ENCODE peak calls at places on chromosome 2, in four cellular contexts. P, X, Q and U are unnamed samples.

GRCh38 chr2:226362991-226363390 is 436.6 kb downstream of the IRS1 start:
- DNase-seq in P (no peak), X (no peak), Q (no peak), U (peak)

GRCh38 chr2:169069341-169069740 is at the start of gene DHRS9:
- DNase-seq in P (peak), X (no peak), Q (no peak), U (peak)

GRCh38 chr2:211744379-211744778 is 794.2 kb downstream of the ERBB4 start:
- DNase-seq in P (no peak), X (no peak), Q (no peak), U (no peak)

GRCh38 chr2:106147159-106147558 is 46.9 kb downstream of the UXS1 start:
- DNase-seq in P (no peak), X (no peak), Q (no peak), U (peak)

GRCh38 chr2:113685471-113685870 is 58.4 kb downstream of the RABL2A start:
- DNase-seq in P (no peak), X (no peak), Q (no peak), U (no peak)

GRCh38 chr2:229387815-229388214 is 116.7 kb upstream of the PID1 start:
- DNase-seq in P (no peak), X (no peak), Q (no peak), U (no peak)

GRCh38 chr2:105747997-105748396 is 3.3 kb downstream of the NCK2 start:
- DNase-seq in P (no peak), X (no peak), Q (no peak), U (no peak)

GRCh38 chr2:151071382-151071781 is 190.3 kb downstream of the RBM43 start:
- DNase-seq in P (no peak), X (no peak), Q (no peak), U (peak)

GRCh38 chr2:64143154-64144056 is 815 bp downstream of the PELI1 start:
- DNase-seq in P (peak), X (no peak), Q (peak), U (peak)

GRCh38 chr2:85913854-85914524 is 25.2 kb upstream of the ST3GAL5 start:
- DNase-seq in P (no peak), X (no peak), Q (no peak), U (no peak)

GRCh38 chr2:140178224-140178623 is 1398.0 kb upstream of the NXPH2 start:
- DNase-seq in P (no peak), X (no peak), Q (no peak), U (peak)

GRCh38 chr2:239263937-239264837 is 136.6 kb downstream of the HDAC4 start:
- DNase-seq in P (no peak), X (no peak), Q (peak), U (no peak)

GRCh38 chr2:222884765-222885424 is 24.1 kb downstream of the ACSL3 start:
- DNase-seq in P (no peak), X (no peak), Q (no peak), U (no peak)

GRCh38 chr2:140747665-140748064 is 1383.2 kb downstream of the LRP1B start:
- DNase-seq in P (no peak), X (no peak), Q (no peak), U (no peak)

GRCh38 chr2:201707753-201708152 is 9.3 kb upstream of the MPP4 start:
- DNase-seq in P (no peak), X (no peak), Q (no peak), U (peak)

GRCh38 chr2:95525294-95526035 is 40.9 kb upstream of the TRIM43B start:
- DNase-seq in P (no peak), X (peak), Q (no peak), U (no peak)

GRCh38 chr2:80454628-80455027 is 150.1 kb upstream of the LRRTM1 start:
- DNase-seq in P (no peak), X (no peak), Q (no peak), U (no peak)

GRCh38 chr2:66515743-66516142 is 80.8 kb downstream of the MEIS1 start:
- DNase-seq in P (no peak), X (no peak), Q (no peak), U (no peak)

GRCh38 chr2:37832590-37833197 is 92.4 kb upstream of the RMDN2 start:
- DNase-seq in P (peak), X (peak), Q (peak), U (peak)

GRCh38 chr2:1248187-1248586 is 165.1 kb upstream of the TPO start:
- DNase-seq in P (no peak), X (no peak), Q (no peak), U (no peak)

GRCh38 chr2:171579481-171579880 is 57.2 kb downstream of the CYBRD1 start:
- DNase-seq in P (peak), X (no peak), Q (no peak), U (no peak)

GRCh38 chr2:207225773-207226172 is 60.0 kb upstream of the KLF7 start:
- DNase-seq in P (no peak), X (no peak), Q (no peak), U (no peak)

GRCh38 chr2:47867205-47867604 is 39.1 kb downstream of the FBXO11 start:
- DNase-seq in P (peak), X (peak), Q (no peak), U (peak)

GRCh38 chr2:96701636-96702035 is 38.2 kb downstream of the LMAN2L start:
- DNase-seq in P (no peak), X (no peak), Q (no peak), U (no peak)

GRCh38 chr2:102690012-102690411 is 70.7 kb downstream of the SLC9A2 start:
- DNase-seq in P (no peak), X (no peak), Q (no peak), U (no peak)

GRCh38 chr2:208135794-208136369 is 6.3 kb upstream of the CRYGC start:
- DNase-seq in P (no peak), X (no peak), Q (no peak), U (no peak)

GRCh38 chr2:92073036-92073814 is 2798.0 kb upstream of the TEKT4 start:
- DNase-seq in P (no peak), X (peak), Q (no peak), U (no peak)

GRCh38 chr2:105697781-105698449 is 46.8 kb upstream of the NCK2 start:
- DNase-seq in P (no peak), X (peak), Q (no peak), U (no peak)

GRCh38 chr2:10813085-10813748 is 632 bp upstream of the PDIA6 start:
- DNase-seq in P (peak), X (no peak), Q (no peak), U (no peak)

GRCh38 chr2:120539937-120540718 is 194.2 kb downstream of the INHBB start:
- DNase-seq in P (peak), X (peak), Q (no peak), U (peak)

GRCh38 chr2:231297108-231297908 is 98.2 kb upstream of the B3GNT7 start:
- DNase-seq in P (peak), X (peak), Q (peak), U (peak)

GRCh38 chr2:202101049-202101579 is 28.1 kb downstream of the KIAA2012 start:
- DNase-seq in P (no peak), X (no peak), Q (no peak), U (no peak)

GRCh38 chr2:200156140-200156858 is 150.2 kb upstream of the SPATS2L start:
- DNase-seq in P (peak), X (no peak), Q (no peak), U (peak)

GRCh38 chr2:216017365-216017764 is 4.0 kb upstream of the MREG start:
- DNase-seq in P (peak), X (no peak), Q (peak), U (peak)

GRCh38 chr2:158179660-158180059 is 78.0 kb downstream of the UPP2 start:
- DNase-seq in P (peak), X (no peak), Q (no peak), U (peak)

GRCh38 chr2:20660506-20660905 is 6.4 kb upstream of the GDF7 start:
- DNase-seq in P (no peak), X (peak), Q (no peak), U (no peak)